ENCODE peak calls at places on chromosome 9, in nine cellular contexts. O is fibroblast of pulmonary artery; A is CD4-positive, alpha-beta T cell; X is lower leg skin; H is nephron progenitor cell; J is breast epithelium; Z is omental fat pad; E is IMR-90; M is transverse colon. L is an unnamed sample.

GRCh38 chr9:87516222-87516930 is 18.7 kb downstream of the DAPK1 start:
- DNase-seq in J (no peak), Z (no peak), X (peak), M (peak), E (no peak), O (peak), H (no peak), A (no peak), L (no peak)

GRCh38 chr9:29211681-29212589 is 1638.7 kb upstream of the C9orf72 start:
- DNase-seq in M (peak), H (peak), X (no peak), E (no peak), O (peak), J (no peak), Z (no peak), A (peak), L (peak)

GRCh38 chr9:79028101-79028500 is 543.7 kb upstream of the TLE4 start:
- DNase-seq in H (no peak), E (peak), M (no peak), A (no peak), Z (no peak), O (peak), X (no peak), J (no peak), L (no peak)

GRCh38 chr9:132977626-132978450 is 656 bp upstream of the GFI1B start:
- DNase-seq in M (peak), O (peak), A (peak), X (peak), Z (no peak), H (peak), E (peak), J (no peak), L (peak)

GRCh38 chr9:106929471-106930198 is 66.7 kb downstream of the ZNF462 start:
- DNase-seq in X (no peak), J (no peak), M (no peak), Z (no peak), O (peak), E (peak), H (no peak), A (no peak), L (no peak)

GRCh38 chr9:96556701-96557461 is 62.8 kb downstream of the CDC14B start:
- DNase-seq in J (no peak), A (no peak), E (no peak), M (no peak), Z (no peak), X (no peak), O (no peak), H (no peak), L (no peak)

GRCh38 chr9:136253246-136254130 is 7.9 kb upstream of the QSOX2 start:
- DNase-seq in J (no peak), X (no peak), E (no peak), M (no peak), Z (no peak), A (no peak), O (no peak), H (no peak), L (no peak)

GRCh38 chr9:38200431-38200830 is 131.4 kb upstream of the SHB start:
- DNase-seq in X (no peak), J (no peak), M (no peak), H (no peak), E (no peak), A (no peak), O (no peak), Z (no peak), L (no peak)

GRCh38 chr9:100308965-100309564 is 43.7 kb downstream of the TEX10 start:
- DNase-seq in M (no peak), X (no peak), Z (no peak), A (no peak), E (peak), J (no peak), O (no peak), H (no peak), L (no peak)

GRCh38 chr9:107810493-107810931 is 320.9 kb upstream of the KLF4 start:
- DNase-seq in X (no peak), M (peak), Z (no peak), J (no peak), A (no peak), H (no peak), E (peak), O (no peak), L (no peak)

GRCh38 chr9:5767968-5768932 is 64.7 kb downstream of the ERMP1 start:
- DNase-seq in J (no peak), E (no peak), A (no peak), M (no peak), X (no peak), H (no peak), O (no peak), Z (no peak), L (no peak)

GRCh38 chr9:137397675-137398423 is 25.1 kb downstream of the EXD3 start:
- DNase-seq in J (no peak), A (no peak), E (no peak), M (no peak), Z (no peak), O (no peak), H (no peak), X (no peak), L (no peak)

DNA sequence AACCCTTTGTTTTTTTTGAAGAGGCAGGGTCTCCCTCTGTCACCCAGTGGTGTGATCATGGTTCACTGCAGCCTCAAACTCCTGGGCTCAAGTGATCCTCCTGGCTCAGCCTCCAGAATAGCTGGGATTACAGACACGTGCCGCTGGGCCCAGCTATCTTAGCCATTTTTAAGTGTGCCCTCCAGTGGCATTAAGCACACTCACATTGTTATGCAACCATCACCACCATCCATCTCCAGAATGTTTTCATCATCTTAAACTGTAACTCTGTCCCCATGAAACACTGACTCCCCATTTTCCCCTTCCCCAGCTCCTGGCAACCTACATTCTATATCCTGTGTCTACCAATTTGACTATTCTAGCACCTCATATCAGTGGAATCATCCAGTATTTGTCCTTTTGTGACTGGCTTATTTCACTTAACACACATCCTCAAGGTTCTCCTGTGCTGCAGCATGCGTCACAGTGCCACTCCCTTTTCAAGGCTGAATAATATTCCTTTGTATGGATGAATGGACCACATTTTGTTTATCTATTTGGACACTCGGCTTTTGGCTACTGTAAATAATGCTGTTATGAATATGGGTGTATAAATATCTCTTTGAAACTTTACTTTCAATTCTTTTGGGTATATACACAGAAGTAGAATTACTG is 12.5 kb upstream of the RAPGEF1 start:
- DNase-seq in O (no peak), X (no peak), Z (no peak), H (no peak), M (no peak), A (no peak), E (no peak), J (no peak), L (no peak)
- TF ChIP-seq CTCF in O (no peak), X (no peak), Z (no peak), H (no peak), M (no peak), A (no peak), E (no peak), J (no peak), L (no peak)

GRCh38 chr9:113499153-113499875 is 35.8 kb downstream of the RGS3 start:
- DNase-seq in J (no peak), Z (no peak), A (no peak), X (no peak), H (no peak), O (no peak), E (no peak), M (no peak), L (no peak)
- TF ChIP-seq CTCF in J (no peak), Z (no peak), A (no peak), X (no peak), H (no peak), O (no peak), E (no peak), M (no peak), L (no peak)

GRCh38 chr9:14441976-14442651 is 128.2 kb upstream of the NFIB start:
- DNase-seq in H (peak), X (no peak), M (no peak), Z (no peak), A (no peak), E (peak), O (peak), J (no peak), L (no peak)
- TF ChIP-seq CTCF in H (peak), X (no peak), M (no peak), Z (no peak), A (no peak), E (peak), O (peak), J (no peak), L (peak)

DNA sequence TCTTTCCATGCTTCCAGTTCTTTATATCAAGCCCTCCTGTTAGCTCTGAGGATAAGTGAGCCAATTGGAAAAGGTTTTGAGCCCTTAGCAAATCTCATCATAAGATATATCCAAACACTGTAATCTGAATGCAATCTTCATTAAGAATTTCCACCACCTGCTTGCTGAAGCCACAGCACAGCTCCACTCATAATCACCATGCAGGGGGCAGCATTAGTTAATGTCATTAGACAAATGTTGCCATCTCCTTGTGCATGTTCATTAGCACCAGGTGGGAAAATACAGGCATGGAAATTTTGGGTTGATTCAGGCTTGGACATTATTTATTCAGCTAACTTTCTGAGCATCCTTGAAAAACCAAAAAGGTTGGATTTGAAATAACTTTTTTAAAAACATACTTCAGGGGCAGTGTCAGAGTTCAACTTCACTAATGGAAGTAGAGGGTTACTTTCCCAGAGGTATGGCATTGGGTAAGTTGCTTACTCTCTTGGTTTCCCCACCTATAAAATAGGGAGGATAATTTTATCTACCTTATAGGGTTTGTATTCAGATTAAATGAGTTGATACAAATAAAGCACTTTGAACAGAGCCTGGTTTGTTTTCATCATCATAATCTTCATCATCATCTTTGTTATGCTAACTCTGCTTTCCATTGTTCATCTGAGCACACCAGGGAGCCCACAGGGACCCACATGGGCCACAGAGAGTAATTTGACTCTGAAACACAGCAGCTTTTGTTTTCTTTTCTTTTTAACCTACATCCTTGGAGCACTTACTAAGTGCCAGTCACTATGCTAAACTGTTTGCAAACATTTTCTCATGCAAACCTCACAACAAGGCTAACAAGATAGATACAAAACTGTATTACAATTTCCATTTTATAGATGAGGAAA is 179.0 kb upstream of the SLC24A2 start:
- DNase-seq in X (no peak), J (no peak), E (no peak), Z (no peak), H (no peak), O (no peak), A (no peak), M (no peak), L (no peak)
- TF ChIP-seq CTCF in X (no peak), J (no peak), E (no peak), Z (no peak), H (no peak), O (no peak), A (no peak), M (no peak), L (no peak)

GRCh38 chr9:9598723-9599122 is 1014.1 kb downstream of the PTPRD start:
- DNase-seq in H (no peak), X (no peak), E (no peak), M (no peak), O (no peak), A (no peak), J (no peak), Z (no peak), L (no peak)
- TF ChIP-seq CTCF in H (no peak), X (no peak), E (no peak), M (no peak), O (no peak), A (no peak), J (no peak), Z (no peak), L (no peak)

GRCh38 chr9:124839612-124840299 is 13.5 kb upstream of the WDR38 start:
- DNase-seq in J (no peak), A (no peak), H (peak), O (peak), Z (no peak), M (no peak), X (no peak), E (peak), L (no peak)
- TF ChIP-seq CTCF in J (no peak), A (no peak), H (peak), O (peak), Z (no peak), M (peak), X (no peak), E (peak), L (peak)

L was measured in progenitor cell of endocrine pancreas.